ENCODE peak calls at places on chromosomes 2 and 18, in six cellular contexts. F is tibial nerve, E is stomach, Y is IMR-90, T is spleen, Q is K562. G is an unnamed sample.

GRCh38 chr2:10414000-10414451 is 34.1 kb downstream of the ODC1 start:
- DNase-seq in F (no peak), Y (peak), Q (no peak), E (peak), T (no peak), G (no peak)

GRCh38 chr2:110842048-110842447 is 109.7 kb downstream of the ACOXL start:
- DNase-seq in E (no peak), Y (no peak), F (no peak), Q (no peak), T (no peak), G (no peak)

GRCh38 chr2:38192976-38193375 is 117.0 kb upstream of the CYP1B1 start:
- DNase-seq in E (no peak), Q (no peak), F (no peak), Y (no peak), T (no peak), G (no peak)

GRCh38 chr2:204533629-204534370 is 11.5 kb upstream of the PARD3B start:
- DNase-seq in Q (no peak), E (no peak), F (no peak), T (no peak), Y (peak), G (peak)

GRCh38 chr2:29325544-29325943 is 210.3 kb downstream of the CLIP4 start:
- DNase-seq in T (no peak), E (no peak), F (no peak), Q (no peak), Y (no peak), G (no peak)

GRCh38 chr2:237488901-237489860 is 2.1 kb downstream of the MLPH start:
- DNase-seq in T (peak), E (peak), F (no peak), Q (no peak), Y (peak), G (no peak)

GRCh38 chr2:235496239-235496621 is 2.4 kb downstream of the AGAP1 start:
- DNase-seq in E (no peak), F (no peak), T (no peak), Q (no peak), Y (peak), G (no peak)

GRCh38 chr2:60312618-60313017 is 240.8 kb downstream of the BCL11A start:
- DNase-seq in E (no peak), F (no peak), Y (no peak), T (no peak), Q (no peak), G (no peak)

GRCh38 chr2:239167011-239167673 is 233.7 kb downstream of the HDAC4 start:
- DNase-seq in Y (no peak), E (no peak), Q (no peak), F (no peak), T (peak), G (no peak)

GRCh38 chr2:222861411-222862067 is 703 bp downstream of the ACSL3 start:
- DNase-seq in E (peak), Y (no peak), Q (peak), T (peak), F (no peak), G (peak)

GRCh38 chr2:228181098-228182019 is at the start of gene SPHKAP:
- DNase-seq in Y (no peak), Q (no peak), T (peak), E (no peak), F (no peak), G (no peak)

GRCh38 chr2:218832520-218832919 is 917 bp upstream of the PRKAG3 start:
- DNase-seq in T (peak), E (no peak), Y (no peak), Q (no peak), F (peak), G (peak)

GRCh38 chr2:42569883-42570282 is 1.5 kb downstream of the MTA3 start:
- DNase-seq in F (no peak), Y (no peak), E (no peak), T (no peak), Q (peak), G (peak)

GRCh38 chr2:226611196-226611943 is 188.2 kb downstream of the IRS1 start:
- DNase-seq in Y (no peak), Q (no peak), F (no peak), E (no peak), T (no peak), G (no peak)

GRCh38 chr2:27184115-27184514 is 27.7 kb upstream of the ATRAID start:
- DNase-seq in Q (no peak), Y (no peak), T (no peak), E (no peak), F (peak), G (no peak)

GRCh38 chr18:26003391-26003790 is 87.0 kb downstream of the SS18 start:
- DNase-seq in Q (peak), Y (no peak), E (no peak), F (peak), T (no peak), G (peak)

GRCh38 chr2:225177098-225177497 is 134.8 kb upstream of the DOCK10 start:
- DNase-seq in E (no peak), Q (no peak), Y (peak), T (no peak), F (no peak), G (no peak)

GRCh38 chr2:223580951-223581350 is 21.2 kb downstream of the SCG2 start:
- DNase-seq in T (no peak), Q (no peak), F (no peak), Y (peak), E (no peak), G (no peak)

GRCh38 chr2:117981810-117982209 is 32.1 kb downstream of the CCDC93 start:
- DNase-seq in T (no peak), Y (no peak), Q (no peak), F (no peak), E (no peak), G (no peak)

GRCh38 chr2:95058466-95058988 is 33.0 kb downstream of the MAL start:
- DNase-seq in T (no peak), F (no peak), Y (no peak), E (peak), Q (no peak), G (no peak)

GRCh38 chr2:12819098-12819465 is 102.3 kb downstream of the TRIB2 start:
- DNase-seq in Y (peak), T (no peak), F (peak), Q (no peak), E (peak), G (peak)

GRCh38 chr2:186716899-186717811 is 23.3 kb downstream of the FAM171B start:
- DNase-seq in E (no peak), T (no peak), Y (peak), Q (no peak), F (no peak), G (no peak)

GRCh38 chr2:160752475-160753330 is 259.1 kb upstream of the RBMS1 start:
- DNase-seq in T (no peak), F (no peak), Q (no peak), E (no peak), Y (peak), G (peak)

DNA sequence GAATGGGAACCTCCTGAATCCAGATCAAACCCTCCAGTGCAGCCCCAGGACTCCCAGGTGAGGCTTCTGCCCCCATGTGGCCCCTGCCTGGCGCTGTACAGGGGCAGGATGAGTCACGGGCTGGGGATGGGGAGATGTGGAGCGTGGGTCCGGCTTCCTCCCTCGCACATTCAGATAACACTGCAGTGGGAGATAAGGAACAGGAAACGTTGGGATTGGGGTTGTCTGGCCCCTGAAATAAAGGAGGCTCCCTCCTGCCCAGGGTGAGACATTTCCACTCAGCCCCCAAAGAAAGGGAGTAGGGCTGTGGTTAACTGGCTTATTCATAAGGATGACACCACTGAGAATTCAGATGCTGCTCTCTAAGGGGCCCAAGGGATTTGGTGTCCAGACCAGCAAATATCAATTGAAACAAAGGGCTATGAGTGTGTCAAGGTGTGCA is 30.7 kb downstream of the IGFBP5 start:
- DNase-seq in Q (peak), T (no peak), E (peak), F (no peak), Y (peak), G (peak)
- TF ChIP-seq CTCF in Q (peak), T (no peak), E (peak), F (no peak), Y (peak), G (no peak)

GRCh38 chr2:182426915-182427233 is at the start of gene PDE1A:
- DNase-seq in F (no peak), T (no peak), E (no peak), Y (no peak), Q (no peak), G (no peak)
- H3K4me3 ChIP-seq in F (peak), T (peak), E (peak), Y (peak), Q (no peak), G (no peak)

DNA sequence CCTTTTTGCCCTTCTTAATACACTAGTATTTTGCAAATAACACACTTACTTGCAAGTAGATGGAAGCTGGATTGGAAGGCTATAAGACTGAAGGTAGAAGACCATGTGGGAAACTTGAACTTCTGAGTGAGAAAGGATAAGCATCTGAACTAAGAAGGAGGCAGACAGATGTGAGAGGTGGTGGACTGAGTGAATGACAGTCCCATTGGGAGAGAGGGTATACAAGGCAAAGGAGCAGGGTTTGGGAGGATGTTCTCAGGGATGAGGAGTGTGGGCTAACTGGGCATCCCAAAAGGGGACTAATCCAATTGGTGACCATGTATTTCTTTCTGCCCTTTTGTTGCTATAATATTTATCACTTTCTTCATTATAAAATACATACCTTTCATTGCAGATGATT is 20.4 kb upstream of the SESTD1 start:
- DNase-seq in Q (no peak), T (no peak), F (no peak), E (no peak), Y (no peak), G (no peak)
- TF ChIP-seq POLR2A in Q (no peak), T (no peak), F (no peak), E (no peak), Y (no peak), G (no peak)

DNA sequence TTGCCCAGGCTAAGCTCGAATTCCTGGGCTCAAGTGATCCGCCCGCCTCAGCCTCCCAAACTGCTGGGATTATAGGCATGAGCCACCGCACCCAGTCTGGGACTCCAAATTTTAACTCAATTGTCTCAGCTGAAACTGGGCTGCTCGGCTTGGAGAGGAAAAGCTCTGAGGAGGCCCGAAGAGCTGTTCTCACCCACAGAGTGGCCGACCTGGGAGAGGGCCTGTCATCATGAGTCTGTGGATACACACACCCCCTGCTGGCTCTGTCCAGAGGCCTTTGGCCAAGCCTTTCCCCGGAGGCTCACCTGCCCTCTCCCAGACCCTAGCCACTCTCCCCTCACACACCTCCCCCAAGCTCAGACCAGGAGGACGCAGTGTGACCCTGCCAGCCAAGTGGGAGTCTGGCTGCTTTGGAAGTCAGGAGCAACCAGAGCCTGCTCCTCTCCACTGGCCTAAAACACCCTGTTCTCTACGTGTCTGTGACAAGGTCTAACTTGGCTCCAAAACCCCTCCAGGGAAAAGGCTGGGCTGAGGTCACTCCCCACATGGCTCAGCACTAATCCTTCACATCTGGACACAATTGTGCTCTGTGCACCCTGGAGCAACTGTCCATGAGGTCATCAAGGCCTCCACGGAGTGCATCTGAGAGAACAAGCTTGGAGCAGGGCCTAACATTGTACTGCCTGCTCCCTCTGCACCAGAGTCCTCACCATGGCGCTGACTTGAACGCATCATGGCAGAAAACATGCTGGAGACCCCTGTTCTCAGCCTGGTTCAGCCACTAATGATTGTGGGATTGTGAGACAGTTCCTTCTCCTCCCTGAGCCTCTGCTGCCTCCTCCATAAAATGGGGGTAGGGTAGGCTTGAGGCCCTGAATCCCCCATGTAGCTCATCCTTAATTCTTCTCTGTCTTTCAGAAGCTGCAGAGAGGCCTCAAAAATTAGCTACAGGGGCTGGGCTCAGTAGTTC is 49.9 kb upstream of the RAB6C start:
- DNase-seq in Y (no peak), F (peak), T (no peak), Q (no peak), E (no peak), G (no peak)
- TF ChIP-seq CTCF in Y (no peak), F (no peak), T (no peak), Q (no peak), E (no peak), G (no peak)

GRCh38 chr2:85582467-85582866 is 1.8 kb upstream of the VAMP5 start:
- DNase-seq in Y (no peak), F (no peak), T (no peak), E (no peak), Q (no peak), G (no peak)

GRCh38 chr2:85584354-85584856 is at the start of gene VAMP5:
- DNase-seq in Y (no peak), Q (no peak), E (peak), T (peak), F (no peak), G (peak)

GRCh38 chr2:85584857-85585780 is 888 bp downstream of the VAMP5 start:
- DNase-seq in T (no peak), E (peak), Q (peak), F (no peak), Y (peak), G (peak)

GRCh38 chr2:85585781-85586105 is 1.5 kb downstream of the VAMP5 start:
- DNase-seq in Q (no peak), Y (peak), T (no peak), F (no peak), E (no peak), G (peak)

DNA sequence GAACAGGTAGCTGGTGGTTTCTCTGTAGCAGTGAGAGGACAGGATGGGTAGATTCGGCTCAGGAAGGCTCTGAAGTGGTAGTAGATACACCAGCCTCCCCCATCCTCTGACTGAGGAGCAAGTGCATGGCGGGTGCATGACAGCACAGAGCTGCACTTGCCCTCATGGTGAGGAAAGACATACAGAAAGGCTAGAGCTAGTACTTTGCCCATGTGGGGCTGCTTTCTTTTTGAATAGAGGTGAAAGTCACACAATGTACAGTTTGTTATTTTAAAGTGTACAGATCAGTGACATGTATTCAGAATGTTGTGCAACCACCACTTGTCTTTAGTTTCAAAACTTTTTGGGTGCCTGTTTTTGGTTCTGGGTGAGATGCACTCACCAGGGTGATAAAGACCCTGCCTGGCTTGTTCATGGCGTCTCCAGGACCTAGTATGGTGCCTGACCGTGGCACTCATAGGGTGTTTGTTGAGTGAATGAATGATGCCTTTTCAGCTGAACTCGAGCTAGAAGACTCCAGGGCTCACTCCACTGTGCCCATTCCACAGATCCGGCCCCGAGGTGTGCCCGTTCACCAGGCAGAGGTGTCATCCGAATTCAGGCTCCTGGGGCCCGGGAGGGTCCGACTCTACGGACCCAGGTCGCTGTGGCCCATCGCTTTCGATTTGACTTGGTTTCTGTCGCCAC is 421 bp upstream of the VAMP5 start:
- DNase-seq in T (no peak), E (no peak), Q (no peak), Y (no peak), F (no peak), G (no peak)
- H3K4me3 ChIP-seq in T (peak), E (peak), Q (no peak), Y (peak), F (peak), G (peak)

GRCh38 chr2:73215254-73215653 is 1.2 kb downstream of the SMYD5 start:
- DNase-seq in F (no peak), Y (no peak), T (no peak), E (no peak), Q (no peak), G (no peak)

GRCh38 chr2:73212448-73213176 is 1.4 kb upstream of the SMYD5 start:
- DNase-seq in F (peak), E (peak), Q (peak), Y (peak), T (peak), G (peak)

GRCh38 chr2:73212098-73212447 is 2.0 kb upstream of the SMYD5 start:
- DNase-seq in E (no peak), F (no peak), T (no peak), Q (no peak), Y (no peak), G (no peak)

GRCh38 chr2:73217160-73217559 is 3.1 kb downstream of the SMYD5 start:
- DNase-seq in Q (no peak), F (no peak), E (no peak), T (no peak), Y (no peak), G (no peak)

GRCh38 chr2:73214120-73215035 is at the start of gene SMYD5:
- DNase-seq in F (peak), E (peak), Y (peak), Q (peak), T (peak), G (peak)
- TF ChIP-seq POLR2A in F (no peak), E (no peak), Y (peak), Q (peak), T (no peak), G (peak)

GRCh38 chr18:66872277-66872676 is 268.4 kb upstream of the CDH19 start:
- DNase-seq in T (no peak), Q (no peak), E (no peak), F (no peak), Y (no peak), G (peak)
- TF ChIP-seq CTCF in T (no peak), Q (no peak), E (no peak), F (peak), Y (no peak), G (no peak)

DNA sequence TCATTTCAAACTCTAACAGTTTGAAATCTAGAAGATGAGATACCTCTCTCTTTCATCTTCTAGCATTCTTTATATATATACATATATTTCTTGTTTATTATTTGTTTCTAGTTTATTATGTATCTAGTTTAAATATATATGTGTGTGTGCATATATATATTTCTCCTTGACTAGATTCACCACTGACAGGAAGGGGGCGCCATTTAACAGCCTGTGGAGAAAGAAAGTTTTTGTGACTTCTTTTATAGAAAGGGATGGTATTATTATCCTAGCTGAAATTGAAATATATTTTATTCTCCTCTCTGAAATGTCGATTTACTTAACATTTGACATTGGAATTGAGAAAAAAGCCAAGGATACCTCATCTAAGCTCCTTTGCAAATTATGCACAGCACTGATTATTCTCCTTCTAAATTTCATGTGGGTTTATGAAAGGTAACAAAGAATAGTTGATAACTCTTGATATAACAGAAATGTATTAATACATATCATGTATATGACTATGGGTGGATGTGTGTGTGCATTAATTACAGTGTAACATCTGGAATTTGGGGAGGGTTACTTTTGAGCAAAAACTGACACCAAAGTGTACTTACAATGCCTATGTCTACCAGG is 160.7 kb upstream of the NT5C1B start:
- DNase-seq in Q (peak), E (peak), T (no peak), Y (peak), F (peak), G (peak)
- H3K4me3 ChIP-seq in Q (no peak), E (no peak), T (no peak), Y (no peak), F (no peak), G (no peak)